ENCODE peak calls at places on chromosome X, in seven cellular contexts. G is CD8-positive, alpha-beta memory T cell; I is lung; B is heart right ventricle; O is stomach; Z is right atrium auricular region; A is cardiac muscle cell. X is an unnamed sample.

GRCh38 chrX:139020793-139021192 is 309.3 kb upstream of the FGF13 start:
- DNase-seq in G (no peak), B (no peak), A (no peak), Z (no peak), I (no peak), O (no peak), X (no peak)

GRCh38 chrX:155105919-155106318 is 34.6 kb downstream of the BRCC3 start:
- DNase-seq in G (no peak), B (no peak), O (no peak), Z (no peak), A (no peak), I (no peak), X (no peak)

GRCh38 chrX:3603026-3603661 is 110.3 kb downstream of the PRKX start:
- DNase-seq in O (no peak), G (no peak), I (no peak), B (no peak), A (no peak), Z (no peak), X (no peak)

GRCh38 chrX:120087289-120088017 is 10.0 kb upstream of the RHOXF2B start:
- DNase-seq in G (no peak), Z (no peak), O (no peak), B (no peak), I (peak; percentile 15), A (no peak), X (no peak)

GRCh38 chrX:14032383-14032782 is 2.7 kb upstream of the GEMIN8 start:
- DNase-seq in I (peak; percentile 45), B (peak; percentile 38), Z (no peak), G (peak; percentile 60), A (peak; percentile 63), O (peak; percentile 53), X (peak; percentile 32)

GRCh38 chrX:9326369-9326768 is 138.5 kb upstream of the TBL1X start:
- DNase-seq in Z (no peak), G (no peak), I (no peak), B (no peak), O (no peak), A (no peak), X (no peak)

GRCh38 chrX:22666441-22666840 is 333.3 kb upstream of the DDX53 start:
- DNase-seq in Z (no peak), G (no peak), B (peak; percentile 8), A (peak; percentile 33), I (no peak), O (no peak), X (no peak)

GRCh38 chrX:9706426-9706825 is 59.2 kb downstream of the GPR143 start:
- DNase-seq in B (no peak), Z (no peak), I (no peak), A (no peak), O (no peak), G (no peak), X (no peak)

GRCh38 chrX:118448273-118448783 is 47.3 kb upstream of the DOCK11 start:
- DNase-seq in Z (no peak), I (no peak), A (no peak), O (no peak), B (no peak), G (no peak), X (no peak)
- H3K27ac ChIP-seq in Z (no peak overlapping the region), I (no peak overlapping the region), A (no peak overlapping the region), O (no peak overlapping the region), B (no peak overlapping the region), G (no peak overlapping the region), X (no peak overlapping the region)

GRCh38 chrX:17553451-17553850 is 178.5 kb downstream of the NHS start:
- DNase-seq in G (no peak), B (no peak), Z (no peak), I (no peak), A (no peak), O (peak; percentile 54), X (no peak)
- H3K4me3 ChIP-seq in G (no peak overlapping the region), B (no peak overlapping the region), Z (no peak overlapping the region), I (no peak overlapping the region), A (no peak overlapping the region), O (no peak overlapping the region), X (no peak overlapping the region)

GRCh38 chrX:39157796-39158195 is 356.5 kb downstream of the MID1IP1 start:
- DNase-seq in O (no peak), I (no peak), A (no peak), Z (no peak), G (no peak), B (no peak), X (no peak)

GRCh38 chrX:39157006-39157405 is 355.7 kb downstream of the MID1IP1 start:
- DNase-seq in A (peak; percentile 81), G (no peak), O (no peak), Z (no peak), I (no peak), B (no peak), X (no peak)

GRCh38 chrX:39161856-39162255 is 360.6 kb downstream of the MID1IP1 start:
- DNase-seq in B (no peak), G (no peak), A (no peak), O (no peak), I (no peak), Z (no peak), X (no peak)

GRCh38 chrX:39162322-39162721 is 361.1 kb downstream of the MID1IP1 start:
- DNase-seq in G (no peak), A (no peak), B (no peak), Z (no peak), I (no peak), O (no peak), X (peak; percentile 35)

GRCh38 chrX:39158801-39159657 is 357.8 kb downstream of the MID1IP1 start:
- DNase-seq in G (no peak), Z (peak; percentile 11), O (no peak), B (no peak), A (no peak), I (peak; percentile 27), X (no peak)
- H3K36me3 ChIP-seq in G (no peaks in the 10 kb centered on the region), Z (no peaks in the 10 kb centered on the region), O (no peaks in the 10 kb centered on the region), B (no peaks in the 10 kb centered on the region), A (no peaks in the 10 kb centered on the region), I (no peaks in the 10 kb centered on the region), X (no peaks in the 10 kb centered on the region)

DNA sequence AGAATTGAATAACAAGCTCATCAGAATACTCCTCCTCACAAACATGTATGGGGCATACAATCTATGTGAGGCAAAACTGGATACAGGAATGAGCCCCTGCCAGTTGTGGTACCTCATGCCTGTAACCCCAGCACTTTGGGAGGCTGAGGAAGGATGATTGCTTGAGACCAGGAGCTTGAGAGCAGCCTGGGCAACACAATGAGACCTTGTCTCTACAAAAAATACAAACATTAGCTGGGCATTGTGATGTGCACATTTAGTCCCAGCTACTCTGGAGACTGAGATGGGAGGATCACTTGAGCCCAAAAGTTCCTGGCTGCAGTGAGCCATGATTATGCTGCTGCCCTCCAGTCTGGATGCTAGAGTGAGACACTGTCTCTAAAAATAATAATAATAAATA is 611.0 kb downstream of the NLGN4X start:
- DNase-seq in B (no peak), A (no peak), I (no peak), O (no peak), Z (no peak), G (no peak), X (no peak)
- H3K27ac ChIP-seq in B (no peak overlapping the region), A (no peak overlapping the region), I (no peak overlapping the region), O (no peak overlapping the region), Z (no peak overlapping the region), G (no peak overlapping the region), X (no peak overlapping the region)